ENCODE peak calls at places on chromosomes 1 and 21, in five cellular contexts. D is uterus, S is psoas muscle, N is H1, F is HCT116. Q is an unnamed sample.

GRCh38 chr1:83929184-83929583 is 69.7 kb downstream of the TTLL7 start:
- DNase-seq in D (no peak), S (no peak), N (no peak), F (no peak), Q (no peak)

GRCh38 chr1:233639611-233640010 is 25.7 kb downstream of the KCNK1 start:
- DNase-seq in D (no peak), S (no peak), N (no peak), F (no peak), Q (no peak)

GRCh38 chr1:214439352-214440119 is 111.9 kb downstream of the PTPN14 start:
- DNase-seq in D (peak; percentile 82), S (peak; percentile 21), N (no peak), F (peak; percentile 81), Q (no peak)

GRCh38 chr1:234970731-234971476 is 157.7 kb downstream of the TOMM20 start:
- DNase-seq in D (peak; percentile 85), S (peak; percentile 86), N (peak; percentile 57), F (no peak), Q (no peak)

GRCh38 chr1:1212780-1213152 is 1.2 kb downstream of the TNFRSF4 start:
- DNase-seq in D (no peak), S (peak; percentile 57), N (no peak), F (no peak), Q (no peak)

GRCh38 chr1:243917863-243918565 is 68.0 kb upstream of the AKT3 start:
- DNase-seq in D (peak; percentile 29), S (no peak), N (no peak), F (no peak), Q (no peak)

GRCh38 chr1:232084584-232085223 is 458.1 kb downstream of the DISC1 start:
- DNase-seq in D (no peak), S (no peak), N (peak; percentile 13), F (no peak), Q (peak; percentile 10)

GRCh38 chr1:241895013-241895412 is 47.0 kb downstream of the EXO1 start:
- DNase-seq in D (no peak), S (no peak), N (no peak), F (no peak), Q (no peak)

GRCh38 chr1:248695451-248696132 is 7.0 kb downstream of the OR14I1 start:
- DNase-seq in D (no peak), S (no peak), N (no peak), F (no peak), Q (no peak)

GRCh38 chr1:57471995-57472394 is 48.1 kb upstream of the DAB1 start:
- DNase-seq in D (no peak), S (no peak), N (no peak), F (no peak), Q (no peak)

GRCh38 chr1:199809311-199809710 is 218.2 kb upstream of the NR5A2 start:
- DNase-seq in D (no peak), S (no peak), N (no peak), F (no peak), Q (no peak)

DNA sequence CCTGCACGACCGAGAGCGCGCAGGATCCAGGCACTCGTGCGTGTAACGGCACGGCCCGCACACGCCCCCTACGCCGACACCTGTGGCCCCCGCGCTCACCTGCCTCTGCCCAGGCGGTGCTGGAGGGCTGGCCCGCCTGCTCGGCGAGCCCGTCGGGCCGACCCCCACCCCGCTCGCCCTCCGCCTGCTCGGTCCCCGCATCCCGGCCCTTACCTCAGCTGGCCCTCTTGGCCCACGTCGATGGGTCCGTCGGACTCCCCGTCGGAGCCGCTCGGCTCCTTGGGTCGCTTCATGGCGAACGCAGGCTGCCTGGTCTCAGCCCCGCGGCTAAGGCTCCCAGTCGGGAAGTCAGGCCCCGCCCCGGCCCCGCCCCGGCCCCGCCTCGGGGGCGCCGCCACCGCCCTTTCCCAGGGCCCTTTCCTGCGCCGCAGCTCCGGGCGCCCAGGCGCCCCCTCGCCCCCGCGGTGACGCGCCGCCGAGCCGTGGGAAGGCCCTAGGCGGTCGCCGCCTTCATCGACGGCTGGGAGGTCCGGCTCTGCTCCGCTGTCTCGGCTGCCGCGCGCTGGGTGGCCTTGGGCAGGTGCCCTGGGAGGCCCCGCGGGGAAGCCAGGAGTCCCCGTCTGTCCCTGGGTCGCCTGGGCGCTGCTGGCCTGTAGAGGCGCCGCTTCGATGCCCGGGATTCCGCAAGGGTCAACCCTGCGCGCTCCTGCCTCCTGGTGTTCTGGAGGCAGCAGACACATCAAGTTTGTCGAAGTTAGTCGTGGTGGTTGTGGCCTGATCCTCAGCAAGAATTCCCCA is at the start of gene HEYL:
- DNase-seq in D (peak; percentile 73), S (peak; percentile 79), N (peak; percentile 44), F (peak; percentile 65), Q (peak; percentile 77)
- TF ChIP-seq CTCF in D (peak; percentile 44), S (peak; percentile 45), N (peak; percentile 74), F (peak; percentile 90), Q (no peak)

GRCh38 chr1:239308701-239309333 is 77.6 kb upstream of the CHRM3 start:
- DNase-seq in D (no peak), S (no peak), N (peak; percentile 21), F (no peak), Q (peak; percentile 55)
- TF ChIP-seq CTCF in D (peak; percentile 16), S (no peak), N (peak; percentile 74), F (no peak), Q (peak; percentile 60)

GRCh38 chr1:158112994-158113758 is 67.5 kb upstream of the CD1D start:
- DNase-seq in D (no peak), S (no peak), N (no peak), F (no peak), Q (peak; percentile 70)
- TF ChIP-seq CTCF in D (peak; percentile 57), S (no peak), N (peak; percentile 56), F (peak; percentile 10), Q (peak; percentile 63)

DNA sequence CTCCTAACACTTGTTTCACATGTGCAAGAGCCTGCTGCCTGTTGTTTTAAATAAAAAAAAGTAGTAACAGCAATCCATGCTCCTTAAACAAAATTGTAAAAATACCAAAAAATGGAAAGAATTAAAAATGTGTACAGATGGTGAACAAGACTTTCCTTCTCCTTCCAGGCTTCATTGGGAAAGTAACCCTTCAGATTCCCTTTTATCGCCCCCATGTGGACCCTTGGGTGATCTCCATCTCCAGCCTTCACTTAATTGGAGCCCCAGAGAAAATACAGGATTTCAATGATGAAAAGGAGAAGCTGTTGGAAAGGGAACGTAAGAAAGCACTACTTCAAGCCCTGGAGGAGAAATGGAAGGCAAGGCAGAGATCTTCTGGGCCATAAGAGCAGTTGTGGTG is 14.2 kb downstream of the VPS13D start:
- DNase-seq in D (no peak), S (no peak), N (no peak), F (no peak), Q (peak; percentile 10)
- TF ChIP-seq CTCF in D (peak; percentile 7), S (no peak), N (no peak), F (peak; percentile 30), Q (peak; percentile 49)

DNA sequence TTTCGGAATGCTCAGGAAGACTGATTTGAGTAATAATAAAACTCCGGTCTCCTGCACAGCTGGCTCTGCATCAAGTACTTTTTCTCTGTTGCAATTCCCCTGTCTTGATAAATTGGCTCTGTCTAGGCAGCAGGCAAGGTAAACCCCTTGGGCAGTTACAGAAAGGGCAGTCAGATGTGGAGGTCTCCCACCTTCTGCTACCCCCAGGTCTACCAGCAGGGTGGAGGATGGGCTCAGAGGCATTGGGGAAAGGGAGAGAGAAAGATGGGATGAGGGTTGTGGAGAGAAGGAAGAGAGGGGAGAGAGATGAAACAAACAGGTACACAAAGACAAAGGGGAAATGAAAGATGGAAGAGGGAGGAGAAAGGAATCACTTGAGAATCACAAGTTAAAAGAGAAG is 156.8 kb downstream of the MIS18A start:
- DNase-seq in D (no peak), S (no peak), N (no peak), F (no peak), Q (no peak)
- TF ChIP-seq CTCF in D (no peak), S (no peak), N (peak; percentile 20), F (no peak), Q (no peak)

GRCh38 chr1:236137285-236137852 is 5.0 kb upstream of the GPR137B start:
- DNase-seq in D (no peak), S (no peak), N (no peak), F (peak; percentile 8), Q (no peak)
- TF ChIP-seq CTCF in D (no peak), S (no peak), N (no peak), F (peak; percentile 3), Q (no peak)

GRCh38 chr1:38272515-38272914 is 225.9 kb upstream of the POU3F1 start:
- DNase-seq in D (no peak), S (no peak), N (no peak), F (no peak), Q (no peak)

GRCh38 chr1:38274974-38275373 is 228.4 kb upstream of the POU3F1 start:
- DNase-seq in D (no peak), S (no peak), N (no peak), F (no peak), Q (no peak)

GRCh38 chr1:38271116-38271633 is 224.6 kb upstream of the POU3F1 start:
- DNase-seq in D (no peak), S (no peak), N (no peak), F (no peak), Q (no peak)

GRCh38 chr1:38275960-38276359 is 229.4 kb upstream of the POU3F1 start:
- DNase-seq in D (no peak), S (no peak), N (no peak), F (no peak), Q (no peak)

DNA sequence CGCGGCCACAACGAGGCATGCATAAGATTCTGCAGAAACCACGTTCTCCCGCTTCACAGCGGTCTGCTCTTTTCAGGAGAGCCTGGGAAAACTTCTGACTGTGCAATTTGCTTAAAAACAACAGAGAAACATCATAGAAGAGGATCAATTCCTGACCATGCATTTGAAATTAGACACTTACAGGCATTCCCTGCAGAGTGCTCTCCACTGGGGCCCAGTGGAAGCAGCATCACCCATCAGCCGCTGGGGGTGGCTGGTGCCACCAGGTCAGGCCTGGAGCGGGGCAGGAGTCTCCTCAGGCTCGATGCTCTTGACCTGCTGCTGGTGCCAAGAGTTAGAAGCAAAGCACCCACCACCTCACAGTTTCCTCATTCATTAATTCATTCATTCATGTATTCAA is 226.8 kb upstream of the POU3F1 start:
- DNase-seq in D (no peak), S (no peak), N (no peak), F (no peak), Q (no peak)
- TF ChIP-seq CTCF in D (no peak), S (no peak), N (no peak), F (no peak), Q (no peak)

GRCh38 chr21:37248298-37248697 is 18.8 kb downstream of the VPS26C start:
- DNase-seq in D (no peak), S (no peak), N (no peak), F (no peak), Q (no peak)

GRCh38 chr21:37253991-37254390 is 13.1 kb downstream of the VPS26C start:
- DNase-seq in D (no peak), S (no peak), N (no peak), F (no peak), Q (no peak)

GRCh38 chr21:37245151-37245550 is 22.0 kb downstream of the VPS26C start:
- DNase-seq in D (no peak), S (no peak), N (no peak), F (no peak), Q (no peak)

GRCh38 chr21:37244506-37245083 is 22.5 kb downstream of the VPS26C start:
- DNase-seq in D (no peak), S (no peak), N (no peak), F (no peak), Q (no peak)

GRCh38 chr21:37249112-37249904 is 17.8 kb downstream of the VPS26C start:
- DNase-seq in D (no peak), S (no peak), N (no peak), F (no peak), Q (no peak)
- TF ChIP-seq CTCF in D (no peak), S (no peak), N (no peak), F (no peak), Q (no peak)